ENCODE peak calls at places on chromosomes 3 and 15, in six cellular contexts. B, K, U, E, J and L are unnamed samples. For H3K36me3 and H3K4me1, the result is how much of the 10 kb centered on the place peaks cover.

GRCh38 chr3:189853906-189854305 is 222.7 kb downstream of the TP63 start:
- DNase-seq in B (no peak), K (no peak), U (no peak), E (no peak), J (no peak), L (no peak)

GRCh38 chr3:150830094-150830681 is 67.2 kb upstream of the SIAH2 start:
- DNase-seq in B (no peak), K (peak), U (no peak), E (no peak), J (no peak), L (no peak)

GRCh38 chr3:195080571-195081141 is 190.3 kb downstream of the XXYLT1 start:
- DNase-seq in B (no peak), K (no peak), U (no peak), E (peak), J (peak), L (no peak)

GRCh38 chr15:70635895-70636294 is 127.5 kb downstream of the UACA start:
- DNase-seq in B (no peak), K (no peak), U (no peak), E (no peak), J (no peak), L (no peak)

GRCh38 chr15:28783873-28784272 is 64.6 kb downstream of the GOLGA6L7 start:
- DNase-seq in B (no peak), K (no peak), U (no peak), E (no peak), J (no peak), L (no peak)

GRCh38 chr3:113141543-113141942 is 69.8 kb upstream of the BOC start:
- DNase-seq in B (no peak), K (no peak), U (no peak), E (no peak), J (no peak), L (no peak)

GRCh38 chr3:151316267-151316991 is at the start of gene GPR87:
- DNase-seq in B (no peak), K (no peak), U (no peak), E (no peak), J (no peak), L (no peak)

GRCh38 chr3:14806641-14807263 is 12.0 kb upstream of the FGD5 start:
- DNase-seq in B (no peak), K (no peak), U (peak), E (no peak), J (no peak), L (no peak)

GRCh38 chr3:31407665-31408064 is 125.1 kb upstream of the STT3B start:
- DNase-seq in B (no peak), K (no peak), U (no peak), E (no peak), J (no peak), L (no peak)

GRCh38 chr3:192449036-192449435 is 278.3 kb downstream of the FGF12 start:
- DNase-seq in B (no peak), K (no peak), U (no peak), E (no peak), J (no peak), L (no peak)

GRCh38 chr3:113514265-113514769 is 639 bp downstream of the SPICE1 start:
- DNase-seq in B (no peak), K (no peak), U (no peak), E (no peak), J (no peak), L (no peak)

GRCh38 chr3:108806316-108806715 is 16.3 kb upstream of the TRAT1 start:
- DNase-seq in B (no peak), K (no peak), U (no peak), E (no peak), J (no peak), L (no peak)

GRCh38 chr15:55133972-55134371 is 62.8 kb downstream of the RSL24D1 start:
- DNase-seq in B (no peak), K (no peak), U (no peak), E (no peak), J (no peak), L (no peak)

GRCh38 chr3:127457094-127457475 is 133.4 kb downstream of the TPRA1 start:
- DNase-seq in B (no peak), K (no peak), U (peak), E (peak), J (no peak), L (no peak)

GRCh38 chr3:64143399-64144130 is 81.7 kb downstream of the PRICKLE2 start:
- DNase-seq in B (peak), K (no peak), U (no peak), E (no peak), J (no peak), L (no peak)

GRCh38 chr3:108073712-108074431 is 17.0 kb downstream of the CD47 start:
- DNase-seq in B (no peak), K (no peak), U (no peak), E (no peak), J (no peak), L (no peak)

GRCh38 chr3:58492385-58492970 is 582 bp downstream of the KCTD6 start:
- DNase-seq in B (no peak), K (no peak), U (no peak), E (no peak), J (no peak), L (peak)

GRCh38 chr3:58490860-58491501 is 915 bp upstream of the KCTD6 start:
- DNase-seq in B (peak), K (no peak), U (peak), E (peak), J (peak), L (peak)

GRCh38 chr3:58488962-58489361 is 2.9 kb upstream of the KCTD6 start:
- DNase-seq in B (no peak), K (no peak), U (no peak), E (no peak), J (no peak), L (no peak)

GRCh38 chr3:58494107-58494506 is 2.2 kb downstream of the KCTD6 start:
- DNase-seq in B (no peak), K (no peak), U (no peak), E (no peak), J (no peak), L (no peak)

DNA sequence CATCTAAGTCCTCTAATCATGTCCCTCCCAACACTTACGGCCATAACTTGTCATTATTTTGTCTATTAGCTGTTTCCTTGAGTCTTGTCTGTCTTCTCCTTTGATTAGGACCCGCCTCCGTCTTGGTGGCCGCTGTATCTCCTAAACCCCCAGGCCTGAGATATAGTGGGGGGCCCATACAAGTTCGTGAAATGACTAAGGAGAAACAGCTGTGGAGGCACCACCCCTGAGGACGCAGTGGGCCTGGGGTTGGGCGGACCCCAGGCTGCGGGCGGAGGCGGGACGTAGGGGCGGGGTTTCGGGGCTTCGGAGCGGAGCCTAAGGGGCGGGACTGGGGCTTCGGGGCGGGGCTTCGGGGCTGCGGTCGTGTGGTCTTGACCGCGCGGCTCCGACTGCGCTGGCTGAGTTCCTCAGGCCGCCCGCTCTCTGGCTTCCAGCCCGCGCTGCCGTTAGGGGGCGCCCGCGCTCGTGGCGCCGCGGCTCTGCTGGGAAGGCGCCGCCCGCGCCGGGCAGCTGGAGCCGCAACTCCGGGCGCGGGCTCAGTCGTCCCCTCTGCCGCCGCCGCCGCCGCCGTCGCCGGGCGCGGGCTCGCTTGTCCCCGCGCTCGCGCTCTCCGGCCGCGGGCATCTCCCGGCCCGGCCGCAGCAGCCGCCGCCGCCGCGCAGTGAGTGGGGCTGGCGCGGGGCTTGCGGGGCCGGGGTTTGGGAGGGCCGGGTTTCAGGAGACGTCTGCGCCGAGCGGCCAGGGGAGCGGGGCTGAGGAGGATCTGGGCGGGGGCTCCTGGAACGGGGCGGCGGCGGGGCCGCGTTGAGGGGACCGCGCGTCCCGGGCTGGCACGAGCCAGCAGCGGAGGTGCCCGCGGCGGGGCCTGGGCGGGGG is at the start of gene KCTD6:
- DNase-seq in B (peak), K (peak), U (peak), E (peak), J (peak), L (peak)
- H3K27ac ChIP-seq in B (peak), K (peak), U (peak), E (peak), J (peak), L (peak)

GRCh38 chr15:51624022-51624421 is 1.5 kb upstream of the DMXL2 start:
- DNase-seq in B (no peak), K (no peak), U (no peak), E (no peak), J (no peak), L (no peak)

GRCh38 chr15:51625236-51625635 is 2.7 kb upstream of the DMXL2 start:
- DNase-seq in B (no peak), K (no peak), U (no peak), E (no peak), J (no peak), L (no peak)

GRCh38 chr15:51622269-51623180 is at the start of gene DMXL2:
- DNase-seq in B (peak), K (no peak), U (peak), E (peak), J (peak), L (peak)

GRCh38 chr15:51621917-51622268 is 678 bp downstream of the DMXL2 start:
- DNase-seq in B (no peak), K (no peak), U (no peak), E (peak), J (peak), L (peak)

GRCh38 chr15:51623386-51623938 is 891 bp upstream of the DMXL2 start:
- DNase-seq in B (peak), K (no peak), U (no peak), E (no peak), J (no peak), L (no peak)
- H3K36me3 ChIP-seq in B (under half), K (under half), U (under half), E (under half), J (under half), L (under half)

GRCh38 chr15:68787609-68788264 is 33.0 kb downstream of the ANP32A start:
- DNase-seq in B (no peak), K (no peak), U (peak), E (no peak), J (no peak), L (no peak)

GRCh38 chr15:68790910-68791309 is 29.8 kb downstream of the ANP32A start:
- DNase-seq in B (no peak), K (no peak), U (no peak), E (no peak), J (no peak), L (no peak)

GRCh38 chr15:68789921-68790575 is 30.6 kb downstream of the ANP32A start:
- DNase-seq in B (no peak), K (no peak), U (no peak), E (no peak), J (no peak), L (no peak)

GRCh38 chr15:68788265-68788624 is 32.5 kb downstream of the ANP32A start:
- DNase-seq in B (no peak), K (no peak), U (no peak), E (no peak), J (no peak), L (no peak)

GRCh38 chr15:68789041-68789920 is 31.4 kb downstream of the ANP32A start:
- DNase-seq in B (no peak), K (no peak), U (no peak), E (no peak), J (no peak), L (no peak)
- H3K4me1 ChIP-seq in B (under half), K (under half), U (half or more), E (half or more), J (half or more), L (under half)

DNA sequence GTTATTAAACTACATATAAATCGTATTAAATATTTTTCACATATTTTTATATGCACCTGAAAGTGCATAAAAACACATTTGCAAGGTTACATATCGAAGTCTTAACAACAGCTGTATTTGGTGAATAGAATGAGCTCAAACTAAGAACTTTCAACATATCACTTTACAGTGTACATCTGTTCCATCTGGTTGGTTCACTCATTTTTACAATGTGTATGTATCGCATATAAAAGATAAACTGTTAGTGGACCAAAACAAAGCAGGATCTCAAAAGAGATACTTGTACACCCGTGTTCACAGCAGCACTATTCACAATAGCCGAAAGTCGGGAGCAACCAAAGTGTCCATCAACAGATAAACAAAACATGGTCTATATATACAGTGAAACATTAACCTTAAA is 55.8 kb downstream of the TBL1XR1 start:
- DNase-seq in B (no peak), K (no peak), U (no peak), E (no peak), J (no peak), L (no peak)
- H3K27ac ChIP-seq in B (no peak), K (peak), U (no peak), E (no peak), J (no peak), L (no peak)

DNA sequence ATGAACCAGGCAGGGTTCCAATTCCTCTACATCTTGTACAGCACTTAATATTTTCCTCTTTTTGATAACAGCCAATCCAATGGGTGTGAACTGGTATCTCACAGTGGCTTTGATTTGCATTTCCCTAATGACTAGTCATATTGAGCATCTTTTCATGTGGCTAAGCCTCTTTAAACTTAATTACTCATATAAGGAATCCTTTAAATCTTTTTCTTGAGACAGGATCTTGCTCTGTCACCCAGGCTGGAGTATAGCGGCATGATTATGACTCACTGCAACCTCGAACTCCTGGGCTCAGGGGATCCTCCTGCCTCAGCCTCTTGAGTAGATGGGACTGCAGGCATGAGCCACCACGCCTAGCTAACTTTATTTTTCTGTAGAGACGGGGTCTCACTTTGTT is 38.2 kb upstream of the IGDCC4 start:
- DNase-seq in B (no peak), K (no peak), U (no peak), E (no peak), J (no peak), L (no peak)
- H3K36me3 ChIP-seq in B (half or more), K (under half), U (half or more), E (under half), J (under half), L (under half)